ENCODE peak calls at places on chromosome 12, in seven cellular contexts. I is Calu3, R is AG08395, U is HT1080, G is endodermal cell, D is posterior vena cava, W is neural crest cell. B is an unnamed sample.

GRCh38 chr12:63276537-63277365 is 125.8 kb upstream of the AVPR1A start:
- DNase-seq in I (peak), G (peak), W (peak), D (no peak), U (peak), R (peak), B (peak)

GRCh38 chr12:22374499-22374898 is 40.0 kb upstream of the ST8SIA1 start:
- DNase-seq in I (no peak), D (no peak), U (no peak), G (no peak), R (no peak), W (no peak), B (no peak)

GRCh38 chr12:49647827-49648721 is 24.7 kb downstream of the PRPF40B start:
- DNase-seq in I (no peak), D (no peak), W (no peak), R (no peak), U (no peak), G (no peak), B (no peak)

GRCh38 chr12:127688901-127689428 is 578.0 kb upstream of the TMEM132C start:
- DNase-seq in G (no peak), I (no peak), R (no peak), D (no peak), U (no peak), W (no peak), B (no peak)

GRCh38 chr12:66405395-66405794 is 103.1 kb downstream of the HELB start:
- DNase-seq in U (peak), G (no peak), R (peak), I (no peak), D (no peak), W (no peak), B (no peak)

GRCh38 chr12:51009038-51009437 is 17.1 kb downstream of the SLC11A2 start:
- DNase-seq in U (no peak), W (no peak), R (no peak), I (no peak), G (no peak), D (peak), B (no peak)

GRCh38 chr12:107544947-107545346 is 140.7 kb upstream of the PWP1 start:
- DNase-seq in U (no peak), I (no peak), G (peak), R (peak), W (no peak), D (no peak), B (peak)

GRCh38 chr12:90079811-90080210 is 371.2 kb upstream of the ATP2B1 start:
- DNase-seq in W (no peak), R (no peak), G (no peak), I (no peak), D (no peak), U (no peak), B (no peak)

GRCh38 chr12:22395666-22396065 is 61.2 kb upstream of the ST8SIA1 start:
- DNase-seq in W (no peak), G (no peak), D (no peak), R (no peak), U (no peak), I (no peak), B (no peak)

GRCh38 chr12:45244561-45245348 is 28.9 kb downstream of the ANO6 start:
- DNase-seq in D (no peak), G (no peak), I (no peak), W (no peak), U (no peak), R (peak), B (peak)

GRCh38 chr12:116264525-116265070 is 12.9 kb downstream of the MED13L start:
- DNase-seq in W (no peak), U (no peak), I (no peak), D (no peak), G (peak), R (no peak), B (no peak)

GRCh38 chr12:90174198-90174510 is 465.5 kb upstream of the ATP2B1 start:
- DNase-seq in W (no peak), G (no peak), I (no peak), D (no peak), U (peak), R (no peak), B (no peak)

GRCh38 chr12:7075931-7076330 is 15.4 kb downstream of the C1S start:
- DNase-seq in D (no peak), W (no peak), G (no peak), R (peak), I (no peak), U (no peak), B (peak)

GRCh38 chr12:96749978-96750377 is 157.1 kb upstream of the NEDD1 start:
- DNase-seq in I (no peak), D (no peak), W (no peak), R (no peak), G (peak), U (no peak), B (no peak)

GRCh38 chr12:92261071-92261470 is 115.4 kb upstream of the BTG1 start:
- DNase-seq in D (no peak), I (no peak), U (no peak), W (no peak), R (no peak), G (no peak), B (no peak)

GRCh38 chr12:109744026-109744425 is 30.4 kb downstream of the FAM222A start:
- DNase-seq in G (peak), W (no peak), I (no peak), R (no peak), U (no peak), D (peak), B (no peak)

GRCh38 chr12:26153421-26154154 is 28.8 kb upstream of the BHLHE41 start:
- DNase-seq in U (peak), R (peak), G (no peak), I (peak), D (no peak), W (no peak), B (peak)

B was measured in fibroblast of gingiva.